ENCODE peak calls at places on chromosome 10, in six cellular contexts. A is A549, Z is stomach, V is ovary, K is transverse colon, S is K562. X is an unnamed sample. For H3K4me1, the result is how much of the 10 kb centered on the place peaks cover.

GRCh38 chr10:131003455-131003854 is 308.1 kb downstream of the TCERG1L start:
- DNase-seq in V (no peak), Z (no peak), S (no peak), A (no peak), K (no peak), X (no peak)

GRCh38 chr10:46546591-46547330 is 9.7 kb downstream of the GPRIN2 start:
- DNase-seq in A (no peak), Z (peak), K (peak), V (peak), S (no peak), X (peak)

GRCh38 chr10:50515420-50515819 is 108.3 kb downstream of the SGMS1 start:
- DNase-seq in S (no peak), V (no peak), Z (no peak), A (no peak), K (no peak), X (no peak)

GRCh38 chr10:5550621-5551530 is 26.1 kb downstream of the CALML3 start:
- DNase-seq in A (no peak), V (peak), Z (no peak), K (no peak), S (peak), X (no peak)

GRCh38 chr10:112279482-112279881 is 3.7 kb upstream of the TECTB start:
- DNase-seq in K (no peak), V (no peak), A (no peak), Z (no peak), S (no peak), X (no peak)

GRCh38 chr10:100888957-100889356 is 23.8 kb upstream of the SLF2 start:
- DNase-seq in K (no peak), V (no peak), Z (no peak), A (no peak), S (no peak), X (no peak)

GRCh38 chr10:27153855-27154198 is 357 bp downstream of the YME1L1 start:
- DNase-seq in K (no peak), V (no peak), S (peak), Z (no peak), A (peak), X (no peak)

GRCh38 chr10:5507649-5508131 is 8.3 kb upstream of the CALML5 start:
- DNase-seq in Z (no peak), A (no peak), V (peak), S (no peak), K (peak), X (no peak)

GRCh38 chr10:7819126-7819470 is 793 bp downstream of the TAF3 start:
- DNase-seq in V (no peak), Z (peak), A (peak), S (peak), K (peak), X (peak)

GRCh38 chr10:21369697-21370096 is 155.8 kb downstream of the SKIDA1 start:
- DNase-seq in V (no peak), S (no peak), A (no peak), K (no peak), Z (no peak), X (no peak)

GRCh38 chr10:131099028-131099427 is 212.5 kb downstream of the TCERG1L start:
- DNase-seq in A (no peak), V (no peak), K (no peak), S (no peak), Z (no peak), X (peak)

GRCh38 chr10:16509996-16510395 is 11.7 kb downstream of the C1QL3 start:
- DNase-seq in K (no peak), V (no peak), A (no peak), Z (no peak), S (no peak), X (no peak)

GRCh38 chr10:84177541-84178386 is 4.2 kb downstream of the GPR15LG start:
- DNase-seq in V (no peak), S (no peak), A (no peak), Z (no peak), K (no peak), X (peak)

GRCh38 chr10:75234017-75234682 is 1.6 kb downstream of the COMTD1 start:
- DNase-seq in S (peak), V (peak), K (peak), A (peak), Z (peak), X (peak)

GRCh38 chr10:133173860-133174523 is 14.0 kb downstream of the KNDC1 start:
- DNase-seq in V (peak), Z (no peak), S (no peak), K (no peak), A (no peak), X (peak)

GRCh38 chr10:93061594-93062498 is 1.2 kb downstream of the CYP26C1 start:
- DNase-seq in S (no peak), Z (no peak), K (no peak), A (no peak), V (no peak), X (peak)

DNA sequence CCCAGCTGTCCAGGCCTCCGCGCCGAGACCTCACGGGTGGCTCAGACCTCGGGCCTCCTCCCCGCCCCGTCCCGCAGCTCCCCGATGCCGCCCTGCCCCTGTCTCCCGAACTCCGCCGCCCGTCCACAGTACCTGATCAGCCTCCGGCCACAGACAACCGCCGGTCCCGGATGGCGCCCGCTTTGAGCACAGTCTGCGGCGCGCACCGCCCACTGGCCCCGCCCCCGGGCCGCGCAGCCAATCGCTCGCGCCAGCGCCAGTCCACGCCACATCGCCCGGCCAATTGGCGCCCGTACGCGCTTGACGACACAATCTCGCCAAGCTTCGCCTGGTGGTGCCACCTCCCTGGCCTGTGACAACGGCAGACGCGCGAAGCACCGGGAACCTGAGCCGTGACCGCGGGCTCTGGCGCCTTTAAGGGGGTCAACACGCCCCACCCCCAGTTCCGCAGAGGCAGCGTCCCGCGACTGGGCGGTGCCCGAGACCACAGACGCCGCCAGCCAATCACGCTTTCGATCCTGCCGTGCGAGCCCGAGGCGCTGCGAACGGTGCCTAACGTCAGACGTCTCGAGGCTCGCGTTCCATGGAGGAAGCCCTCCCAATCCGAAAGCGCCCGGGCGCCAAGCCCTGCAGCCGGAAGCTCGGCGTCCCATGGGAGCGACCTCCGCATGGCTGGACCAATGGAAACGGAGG is at the start of gene IDI1:
- DNase-seq in Z (peak), V (peak), K (peak), S (peak), A (peak), X (peak)
- TF ChIP-seq EP300 in Z (no peak), V (peak), K (no peak), S (no peak), A (no peak), X (peak)

GRCh38 chr10:72026251-72026650 is 62.1 kb downstream of the CHST3 start:
- DNase-seq in V (no peak), K (no peak), Z (no peak), A (no peak), S (no peak), X (no peak)
- H3K27ac ChIP-seq in V (peak), K (no peak), Z (peak), A (peak), S (no peak), X (peak)

DNA sequence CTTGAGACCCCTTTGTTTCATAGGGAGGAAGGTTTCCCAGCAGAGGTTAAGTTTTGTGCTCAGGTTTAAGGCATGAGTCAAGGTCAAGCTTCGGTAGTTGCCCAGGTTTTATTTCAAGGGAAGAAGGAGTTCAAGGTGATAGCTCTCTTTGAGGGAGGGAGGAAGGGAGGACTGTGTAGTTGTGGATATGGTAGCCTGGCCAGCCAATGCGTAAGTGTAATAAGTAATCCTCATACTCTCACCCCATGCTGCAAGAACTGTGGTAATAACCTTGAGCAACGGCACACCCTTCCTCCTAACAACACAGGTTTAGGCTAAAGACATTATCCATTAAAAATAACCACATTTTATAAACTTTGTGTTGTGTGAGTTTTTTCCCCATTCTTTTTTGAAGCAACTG is 478.9 kb downstream of the KCNMA1 start:
- DNase-seq in S (no peak), K (peak), A (no peak), V (no peak), Z (no peak), X (no peak)
- H3K4me1 ChIP-seq in S (under half), K (under half), A (half or more), V (under half), Z (under half), X (under half)

GRCh38 chr10:72297281-72297967 is 23.7 kb downstream of the DDIT4 start:
- DNase-seq in V (peak), Z (peak), K (peak), S (peak), A (no peak), X (peak)
- TF ChIP-seq EP300 in V (peak), Z (no peak), K (peak), S (peak), A (peak), X (peak)

GRCh38 chr10:57785546-57785945 is 482.1 kb downstream of the IPMK start:
- DNase-seq in A (no peak), S (no peak), V (no peak), Z (no peak), K (no peak), X (no peak)
- H3K27ac ChIP-seq in A (no peak), S (no peak), V (no peak), Z (no peak), K (no peak), X (no peak)

GRCh38 chr10:88281592-88282268 is 301.4 kb downstream of the RNLS start:
- DNase-seq in V (no peak), A (no peak), K (no peak), S (no peak), Z (no peak), X (no peak)
- H3K4me1 ChIP-seq in V (under half), A (under half), K (under half), S (under half), Z (under half), X (under half)

DNA sequence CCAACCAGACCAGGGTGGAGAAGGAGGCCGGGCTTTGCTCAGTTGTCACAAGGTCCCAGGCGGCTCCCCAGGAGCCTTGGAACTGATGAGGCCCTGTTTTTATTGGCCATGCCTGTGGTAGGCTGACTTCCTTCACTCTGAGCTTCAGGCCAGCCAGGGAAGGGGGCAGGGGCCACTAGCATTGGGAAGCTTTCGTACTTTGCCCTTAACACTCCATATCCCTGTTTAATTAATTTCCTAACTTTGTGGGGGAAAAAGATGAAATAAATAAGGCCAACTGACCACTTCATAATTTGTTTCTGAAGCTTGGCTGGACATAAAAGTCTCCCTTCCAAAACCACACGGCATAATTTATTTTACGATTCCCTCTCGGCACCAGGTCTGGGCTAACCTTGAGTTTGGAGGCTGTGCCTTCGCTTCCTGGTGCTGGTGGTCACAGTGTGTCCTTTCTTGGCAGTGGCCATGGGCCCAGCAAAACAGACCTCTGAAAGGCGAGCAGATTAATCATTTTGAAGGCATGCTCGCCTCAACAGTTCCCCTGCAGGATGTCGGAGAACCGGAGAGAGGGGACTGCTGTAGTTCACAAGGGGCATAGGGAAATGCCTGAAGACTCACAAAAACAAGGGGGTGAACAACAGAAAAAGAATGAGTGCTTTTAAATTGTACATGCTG is 965.9 kb downstream of the LRMDA start:
- DNase-seq in A (no peak), K (no peak), S (no peak), V (peak), Z (no peak), X (no peak)
- TF ChIP-seq EP300 in A (no peak), K (no peak), S (no peak), V (no peak), Z (no peak), X (no peak)

DNA sequence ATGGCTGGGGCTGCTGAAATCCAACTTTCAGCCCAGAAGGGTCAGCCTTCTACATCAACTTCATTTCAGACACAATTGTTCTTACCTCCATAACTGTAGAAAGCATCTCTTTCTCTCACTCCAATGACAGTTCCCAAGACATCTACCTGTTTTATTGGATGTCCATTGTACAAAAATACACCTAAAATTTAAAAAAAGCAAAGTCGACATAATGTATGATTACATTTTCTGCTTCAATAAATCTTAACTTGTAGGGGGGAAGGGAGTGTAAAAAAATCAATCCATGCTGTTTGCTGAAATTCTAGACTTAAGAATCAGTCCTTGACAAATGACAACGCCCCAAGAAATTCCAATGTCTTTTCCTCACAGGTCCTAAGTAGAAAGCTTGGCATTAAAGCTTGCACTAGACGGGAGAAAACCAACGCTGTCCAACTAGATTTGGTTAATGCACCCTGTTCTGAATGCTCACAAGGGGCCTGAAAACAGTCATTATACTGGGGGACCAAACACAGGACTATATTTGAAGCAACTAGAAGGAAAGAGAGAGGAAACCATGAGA is 7.5 kb downstream of the STN1 start:
- DNase-seq in Z (no peak), V (no peak), A (no peak), K (no peak), S (no peak), X (no peak)
- H3K27ac ChIP-seq in Z (peak), V (no peak), A (peak), K (peak), S (peak), X (peak)